ENCODE peak calls at places on chromosomes 4 and X, in seven cellular contexts. O is endothelial cell; Y is NCI-H69; E is Ammon's horn; S is activated T-helper 9 cell treated with anti-CD3 and anti-CD28 coated beads, Interleukin-2, amount 50 U/mL, for 16 hours; I is aorta; H is central memory CD4-positive, alpha-beta T cell. M is an unnamed sample.

GRCh38 chr4:57607616-57608150 is 497.5 kb upstream of the IGFBP7 start:
- DNase-seq in Y (no peak), O (no peak), E (no peak), I (no peak), H (no peak), S (no peak), M (no peak)

GRCh38 chrX:30713061-30713525 is 59.9 kb downstream of the GK start:
- DNase-seq in H (peak), O (peak), Y (peak), I (peak), E (peak), S (peak), M (peak)

GRCh38 chr4:4647041-4647440 is 105.2 kb upstream of the STX18 start:
- DNase-seq in Y (no peak), E (no peak), O (no peak), H (no peak), S (no peak), I (no peak), M (no peak)

GRCh38 chrX:37745354-37745753 is 34.5 kb upstream of the CYBB start:
- DNase-seq in I (peak), Y (peak), H (peak), S (peak), O (peak), E (peak), M (peak)

GRCh38 chr4:25291158-25291733 is 21.3 kb upstream of the ZCCHC4 start:
- DNase-seq in Y (no peak), H (no peak), E (no peak), S (no peak), O (no peak), I (no peak), M (no peak)

GRCh38 chr4:576245-576821 is at the start of gene TMEM271:
- DNase-seq in E (no peak), O (no peak), I (no peak), S (no peak), Y (peak), H (no peak), M (no peak)

GRCh38 chrX:6738518-6739470 is 203.9 kb upstream of the VCX3A start:
- DNase-seq in Y (no peak), S (no peak), H (no peak), I (no peak), E (no peak), O (no peak), M (no peak)

GRCh38 chr4:8135666-8136065 is 22.9 kb downstream of the ABLIM2 start:
- DNase-seq in S (no peak), H (no peak), E (no peak), O (no peak), Y (no peak), I (no peak), M (no peak)

GRCh38 chrX:68808686-68809357 is 20.0 kb upstream of the EFNB1 start:
- DNase-seq in S (no peak), Y (peak), H (no peak), O (no peak), I (no peak), E (no peak), M (no peak)

GRCh38 chrX:137566746-137567473 is 983 bp downstream of the ZIC3 start:
- DNase-seq in I (no peak), H (no peak), E (peak), S (no peak), Y (no peak), O (no peak), M (no peak)

GRCh38 chrX:150558424-150558823 is 10.0 kb upstream of the MTM1 start:
- DNase-seq in O (no peak), E (no peak), I (no peak), Y (peak), H (no peak), S (no peak), M (no peak)

GRCh38 chrX:139085404-139085803 is 373.9 kb upstream of the FGF13 start:
- DNase-seq in Y (no peak), I (no peak), H (no peak), S (no peak), O (no peak), E (no peak), M (no peak)